ENCODE peak calls at places on chromosome 2, in four cellular contexts. A, V, H and R are unnamed samples.

GRCh38 chr2:100274076-100274475 is 48.2 kb downstream of the LONRF2 start:
- DNase-seq in H (no peak), A (no peak), V (no peak), R (no peak)

GRCh38 chr2:100409461-100409860 is 8.0 kb downstream of the CHST10 start:
- DNase-seq in A (no peak), V (no peak), H (no peak), R (no peak)

GRCh38 chr2:71385008-71385407 is 53.4 kb downstream of the ZNF638 start:
- DNase-seq in H (no peak), V (no peak), A (no peak), R (no peak)

GRCh38 chr2:70620020-70620419 is 66.4 kb upstream of the TGFA start:
- DNase-seq in V (no peak), H (no peak), A (peak), R (no peak)

GRCh38 chr2:7792031-7792651 is 874.9 kb downstream of the RNF144A start:
- DNase-seq in A (no peak), V (peak), H (no peak), R (no peak)

GRCh38 chr2:53785378-53785777 is 1.4 kb downstream of the ASB3 start:
- DNase-seq in H (no peak), A (no peak), V (no peak), R (no peak)

GRCh38 chr2:85951351-85952067 is 62.7 kb upstream of the ST3GAL5 start:
- DNase-seq in V (peak), H (no peak), A (no peak), R (no peak)

GRCh38 chr2:84481702-84482101 is 22.6 kb upstream of the SUCLG1 start:
- DNase-seq in A (no peak), H (no peak), V (no peak), R (no peak)

GRCh38 chr2:29502452-29502851 is 387.2 kb downstream of the CLIP4 start:
- DNase-seq in A (no peak), V (no peak), H (no peak), R (no peak)

GRCh38 chr2:172861163-172861562 is 125.5 kb downstream of the RAPGEF4 start:
- DNase-seq in H (no peak), V (no peak), A (no peak), R (no peak)

GRCh38 chr2:60926751-60927568 is 45.6 kb downstream of the REL start:
- DNase-seq in H (no peak), V (no peak), A (no peak), R (no peak)

GRCh38 chr2:96137611-96138129 is 632 bp downstream of the ASTL start:
- DNase-seq in A (no peak), V (no peak), H (peak), R (no peak)

GRCh38 chr2:212359425-212360067 is 179.1 kb downstream of the ERBB4 start:
- DNase-seq in H (no peak), A (no peak), V (no peak), R (no peak)

GRCh38 chr2:221532641-221533040 is 39.5 kb downstream of the EPHA4 start:
- DNase-seq in V (no peak), A (no peak), H (no peak), R (no peak)

GRCh38 chr2:96527990-96528679 is 8.4 kb upstream of the ARID5A start:
- DNase-seq in H (peak), A (no peak), V (no peak), R (no peak)

GRCh38 chr2:53018830-53019425 is 748.7 kb upstream of the CHAC2 start:
- DNase-seq in V (no peak), H (no peak), A (no peak), R (no peak)

GRCh38 chr2:239716536-239717318 is 308.4 kb downstream of the NDUFA10 start:
- DNase-seq in V (peak), H (peak), A (no peak), R (no peak)

GRCh38 chr2:48081317-48081628 is 175.0 kb upstream of the FBXO11 start:
- DNase-seq in H (no peak), A (no peak), V (no peak), R (no peak)

GRCh38 chr2:16211341-16211740 is 271.0 kb downstream of the MYCN start:
- DNase-seq in A (no peak), H (no peak), V (no peak), R (no peak)

GRCh38 chr2:132416080-132416911 is at the start of gene GPR39:
- DNase-seq in H (peak), A (peak), V (peak), R (peak)

GRCh38 chr2:132415256-132416079 is 1.1 kb upstream of the GPR39 start:
- DNase-seq in H (no peak), A (peak), V (peak), R (peak)

GRCh38 chr2:132420776-132421175 is 4.2 kb downstream of the GPR39 start:
- DNase-seq in V (no peak), H (no peak), A (no peak), R (no peak)

GRCh38 chr2:132417430-132418035 is 928 bp downstream of the GPR39 start:
- DNase-seq in H (no peak), V (no peak), A (no peak), R (no peak)

DNA sequence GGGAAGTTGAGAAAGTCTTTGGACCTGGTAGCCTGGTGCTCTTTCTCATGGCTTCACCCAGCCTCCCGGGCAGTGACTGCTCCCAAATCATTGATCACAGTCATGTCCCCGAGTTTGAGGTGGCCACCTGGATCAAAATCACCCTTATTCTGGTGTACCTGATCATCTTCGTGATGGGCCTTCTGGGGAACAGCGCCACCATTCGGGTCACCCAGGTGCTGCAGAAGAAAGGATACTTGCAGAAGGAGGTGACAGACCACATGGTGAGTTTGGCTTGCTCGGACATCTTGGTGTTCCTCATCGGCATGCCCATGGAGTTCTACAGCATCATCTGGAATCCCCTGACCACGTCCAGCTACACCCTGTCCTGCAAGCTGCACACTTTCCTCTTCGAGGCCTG is 391 bp downstream of the GPR39 start:
- DNase-seq in H (no peak), A (no peak), V (no peak), R (no peak)
- TF ChIP-seq CTCF in H (no peak), A (no peak), V (no peak), R (no peak)

GRCh38 chr2:207082619-207083018 is 83.1 kb downstream of the KLF7 start:
- DNase-seq in V (no peak), A (no peak), H (no peak), R (no peak)
- TF ChIP-seq CTCF in V (no peak), A (no peak), H (no peak), R (no peak)

GRCh38 chr2:76672798-76673197 is 849.4 kb downstream of the LRRTM4 start:
- DNase-seq in H (no peak), A (no peak), V (no peak), R (no peak)

GRCh38 chr2:76679025-76679396 is 843.2 kb downstream of the LRRTM4 start:
- DNase-seq in V (no peak), H (no peak), A (no peak), R (no peak)

GRCh38 chr2:76678358-76679024 is 843.7 kb downstream of the LRRTM4 start:
- DNase-seq in V (no peak), A (no peak), H (no peak), R (no peak)

GRCh38 chr2:76675237-76675636 is 846.9 kb downstream of the LRRTM4 start:
- DNase-seq in V (no peak), H (no peak), A (no peak), R (no peak)
- TF ChIP-seq CTCF in V (no peak), H (no peak), A (no peak), R (no peak)

GRCh38 chr2:42942214-42942989 is 150.0 kb upstream of the HAAO start:
- DNase-seq in A (no peak), H (no peak), V (no peak), R (no peak)

GRCh38 chr2:42939411-42940206 is 147.2 kb upstream of the HAAO start:
- DNase-seq in H (peak), A (no peak), V (no peak), R (no peak)

GRCh38 chr2:42942990-42943493 is 150.7 kb upstream of the HAAO start:
- DNase-seq in H (no peak), A (no peak), V (no peak), R (no peak)

GRCh38 chr2:42938671-42939370 is 146.4 kb upstream of the HAAO start:
- DNase-seq in V (no peak), A (no peak), H (peak), R (no peak)

DNA sequence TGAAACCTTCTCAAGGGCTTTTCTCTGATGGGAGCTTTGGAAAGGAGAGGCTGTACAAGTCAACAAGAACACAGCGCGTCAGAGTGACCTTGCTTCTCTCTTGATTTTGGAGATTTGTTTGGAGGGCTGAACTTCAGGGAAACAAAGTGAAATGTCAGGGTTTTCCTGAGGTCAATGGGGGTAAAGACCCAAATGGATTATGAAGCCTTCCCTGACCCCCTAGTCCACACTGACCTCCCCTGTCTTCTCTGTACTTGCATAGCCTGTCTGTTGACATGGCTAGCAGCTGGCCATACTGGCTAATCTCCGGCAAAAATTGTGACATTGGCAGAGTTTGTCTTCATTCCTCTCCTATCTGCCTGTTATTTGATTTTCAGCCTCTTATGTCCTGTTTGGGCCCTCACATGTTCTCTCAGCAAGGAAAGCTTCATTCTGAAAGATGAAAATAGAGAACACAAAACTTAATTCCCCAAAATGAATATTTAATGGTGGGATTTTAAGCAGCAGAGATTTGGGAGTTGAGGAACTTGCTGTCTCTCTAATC is 149.3 kb upstream of the HAAO start:
- DNase-seq in V (no peak), H (no peak), A (no peak), R (no peak)
- TF ChIP-seq CTCF in V (no peak), H (no peak), A (no peak), R (no peak)

GRCh38 chr2:152627010-152627957 is 90.0 kb downstream of the PRPF40A start:
- DNase-seq in A (no peak), V (no peak), H (no peak), R (no peak)
- TF ChIP-seq CTCF in A (no peak), V (no peak), H (peak), R (peak)

GRCh38 chr2:27085670-27086089 is 892 bp upstream of the KHK start:
- DNase-seq in V (peak), H (peak), A (peak), R (no peak)
- TF ChIP-seq CTCF in V (no peak), H (peak), A (no peak), R (no peak)

GRCh38 chr2:10947005-10947440 is 35.3 kb downstream of the KCNF1 start:
- DNase-seq in V (no peak), A (no peak), H (no peak), R (no peak)

GRCh38 chr2:10944799-10945198 is 33.1 kb downstream of the KCNF1 start:
- DNase-seq in H (no peak), V (no peak), A (no peak), R (no peak)

GRCh38 chr2:10948165-10948564 is 36.4 kb downstream of the KCNF1 start:
- DNase-seq in H (no peak), A (no peak), V (no peak), R (no peak)

GRCh38 chr2:10948606-10949230 is 37.0 kb downstream of the KCNF1 start:
- DNase-seq in A (no peak), H (no peak), V (no peak), R (no peak)

GRCh38 chr2:10946394-10946793 is 34.7 kb downstream of the KCNF1 start:
- DNase-seq in H (no peak), V (no peak), A (no peak), R (no peak)
- TF ChIP-seq CTCF in H (no peak), V (no peak), A (no peak), R (no peak)